ENCODE peak calls at places on chromosome 4, in six cellular contexts. Y, W, J, Q, S and O are unnamed samples.

GRCh38 chr4:41095192-41095872 is 119.0 kb downstream of the APBB2 start:
- DNase-seq in Y (no peak), W (no peak), J (no peak), Q (no peak), S (no peak), O (no peak)

GRCh38 chr4:51836531-51836930 is 6.4 kb upstream of the DCUN1D4 start:
- DNase-seq in Y (peak; percentile 13), W (no peak), J (no peak), Q (no peak), S (no peak), O (no peak)

GRCh38 chr4:75781328-75781727 is 57.0 kb downstream of the USO1 start:
- DNase-seq in Y (no peak), W (no peak), J (no peak), Q (no peak), S (peak; percentile 49), O (no peak)

GRCh38 chr4:36399762-36400353 is 118.4 kb downstream of the DTHD1 start:
- DNase-seq in Y (peak; percentile 53), W (peak; percentile 2), J (peak; percentile 15), Q (peak; percentile 47), S (no peak), O (peak; percentile 15)

GRCh38 chr4:1478766-1479355 is 72.6 kb upstream of the NKX1-1 start:
- DNase-seq in Y (no peak), W (no peak), J (no peak), Q (no peak), S (no peak), O (no peak)

GRCh38 chr4:126794363-126794762 is 838.4 kb upstream of the INTU start:
- DNase-seq in Y (no peak), W (peak; percentile 48), J (no peak), Q (no peak), S (peak; percentile 68), O (no peak)

GRCh38 chr4:1465173-1466033 is 59.2 kb upstream of the NKX1-1 start:
- DNase-seq in Y (no peak), W (no peak), J (no peak), Q (no peak), S (no peak), O (no peak)

GRCh38 chr4:167966161-167966560 is 126.2 kb upstream of the ANXA10 start:
- DNase-seq in Y (peak; percentile 56), W (no peak), J (no peak), Q (no peak), S (no peak), O (no peak)

GRCh38 chr4:150683775-150684350 is 101.9 kb downstream of the MAB21L2 start:
- DNase-seq in Y (no peak), W (no peak), J (peak; percentile 46), Q (no peak), S (no peak), O (no peak)

GRCh38 chr4:1518997-1519700 is 112.9 kb upstream of the NKX1-1 start:
- DNase-seq in Y (no peak), W (no peak), J (no peak), Q (no peak), S (no peak), O (no peak)

GRCh38 chr4:89757154-89757723 is 79.7 kb downstream of the SNCA start:
- DNase-seq in Y (no peak), W (no peak), J (no peak), Q (no peak), S (no peak), O (no peak)

GRCh38 chr4:90852232-90852631 is 725.0 kb downstream of the CCSER1 start:
- DNase-seq in Y (no peak), W (no peak), J (peak; percentile 48), Q (no peak), S (no peak), O (no peak)

GRCh38 chr4:47525154-47525819 is 40.2 kb downstream of the ATP10D start:
- DNase-seq in Y (peak; percentile 71), W (peak; percentile 95), J (no peak), Q (no peak), S (peak; percentile 97), O (no peak)

GRCh38 chr4:39732728-39733127 is 34.8 kb downstream of the UBE2K start:
- DNase-seq in Y (peak; percentile 56), W (peak; percentile 85), J (no peak), Q (no peak), S (peak; percentile 90), O (no peak)
- H4K20me1 ChIP-seq in Y (peaks cover 9% of the 10 kb centered on the region), W (peaks cover 2% of the 10 kb centered on the region), J (peaks cover 57% of the 10 kb centered on the region), Q (peaks cover 17% of the 10 kb centered on the region), S (peaks cover 73% of the 10 kb centered on the region), O (peaks cover 11% of the 10 kb centered on the region)

GRCh38 chr4:106238819-106239420 is 77.1 kb downstream of the TBCK start:
- DNase-seq in Y (peak; percentile 45), W (peak; percentile 39), J (peak; percentile 47), Q (peak; percentile 41), S (peak; percentile 34), O (peak; percentile 38)
- TF ChIP-seq CTCF in Y (peak; percentile 62), W (peak; percentile 67), J (peak; percentile 66), Q (peak; percentile 69), S (peak; percentile 51), O (peak; percentile 76)

GRCh38 chr4:152217896-152218295 is 318.0 kb downstream of the FBXW7 start:
- DNase-seq in Y (no peak), W (no peak), J (no peak), Q (no peak), S (no peak), O (no peak)
- H3K4me3 ChIP-seq in Y (no peak overlapping the region), W (no peak overlapping the region), J (no peak overlapping the region), Q (no peak overlapping the region), S (no peak overlapping the region), O (no peak overlapping the region)

GRCh38 chr4:173192375-173193162 is 24.0 kb downstream of the GALNT7 start:
- DNase-seq in Y (no peak), W (no peak), J (no peak), Q (no peak), S (no peak), O (no peak)

GRCh38 chr4:173195132-173195531 is 26.5 kb downstream of the GALNT7 start:
- DNase-seq in Y (no peak), W (no peak), J (no peak), Q (no peak), S (no peak), O (no peak)

GRCh38 chr4:173199553-173199952 is 30.9 kb downstream of the GALNT7 start:
- DNase-seq in Y (no peak), W (no peak), J (no peak), Q (no peak), S (no peak), O (no peak)

GRCh38 chr4:173194175-173194574 is 25.6 kb downstream of the GALNT7 start:
- DNase-seq in Y (no peak), W (no peak), J (no peak), Q (no peak), S (no peak), O (no peak)

GRCh38 chr4:173195708-173196107 is 27.1 kb downstream of the GALNT7 start:
- DNase-seq in Y (no peak), W (no peak), J (no peak), Q (no peak), S (no peak), O (no peak)
- H4K20me1 ChIP-seq in Y (no peaks in the 10 kb centered on the region), W (no peaks in the 10 kb centered on the region), J (peaks cover 10% of the 10 kb centered on the region), Q (no peaks in the 10 kb centered on the region), S (peaks cover 4% of the 10 kb centered on the region), O (peaks cover 29% of the 10 kb centered on the region)

DNA sequence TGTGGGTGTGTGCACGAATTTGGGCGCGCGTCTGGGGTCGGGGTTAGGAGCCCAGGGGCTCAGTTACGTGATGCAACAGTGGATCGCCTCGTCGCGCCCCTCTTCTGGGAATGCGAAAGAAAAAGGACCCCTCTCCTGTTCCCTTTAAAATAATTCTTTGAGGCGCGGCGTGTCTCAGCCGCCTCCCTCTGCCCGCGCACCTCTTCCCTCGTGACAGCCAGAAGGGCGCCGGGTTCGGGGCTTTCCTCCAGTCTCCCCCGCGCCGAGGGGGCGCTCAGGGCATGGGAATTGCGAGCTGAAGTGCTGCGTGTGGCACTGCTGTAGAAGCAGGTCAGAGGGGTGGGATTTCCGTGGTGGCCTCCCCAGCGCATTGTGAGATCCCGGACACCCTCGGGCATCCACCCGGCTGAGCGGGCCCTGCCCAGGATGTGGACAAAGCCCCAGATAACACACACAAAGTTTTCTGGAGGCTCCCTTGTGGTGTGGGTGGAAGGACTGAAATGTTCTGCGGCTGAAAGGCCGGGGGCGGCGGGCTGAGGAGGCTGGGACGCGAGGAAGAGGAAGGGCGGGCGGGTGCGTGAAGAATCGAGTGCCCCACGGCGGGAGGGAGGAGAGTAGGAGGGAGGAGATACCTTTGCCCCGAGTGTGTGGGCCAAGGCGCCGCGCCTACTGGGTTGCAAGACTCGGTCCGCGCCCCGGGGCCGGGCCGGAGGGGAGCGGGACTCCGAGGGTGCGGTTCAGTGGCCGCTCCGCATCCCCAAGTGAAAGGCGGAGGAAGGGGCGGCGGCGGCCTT is 697 bp downstream of the SEPTIN11 start:
- DNase-seq in Y (peak; percentile 16), W (peak; percentile 60), J (peak; percentile 70), Q (peak; percentile 44), S (no peak), O (peak; percentile 43)
- TF ChIP-seq CTCF in Y (no peak), W (no peak), J (peak; percentile 14), Q (no peak), S (no peak), O (peak; percentile 35)

GRCh38 chr4:139606600-139607301 is 50.7 kb upstream of the SETD7 start:
- DNase-seq in Y (peak; percentile 54), W (peak; percentile 44), J (no peak), Q (peak; percentile 45), S (peak; percentile 70), O (no peak)
- H3K4me3 ChIP-seq in Y (no peak overlapping the region), W (no peak overlapping the region), J (no peak overlapping the region), Q (peak overlapping the region; percentile 41), S (no peak overlapping the region), O (no peak overlapping the region)

GRCh38 chr4:2617955-2618354 is 81.5 kb downstream of the FAM193A start:
- DNase-seq in Y (no peak), W (no peak), J (no peak), Q (no peak), S (peak; percentile 45), O (no peak)
- H4K20me1 ChIP-seq in Y (no peaks in the 10 kb centered on the region), W (peaks cover 2% of the 10 kb centered on the region), J (peaks cover 32% of the 10 kb centered on the region), Q (peaks cover 4% of the 10 kb centered on the region), S (peaks cover 78% of the 10 kb centered on the region), O (no peaks in the 10 kb centered on the region)

GRCh38 chr4:106266201-106266600 is 49.8 kb downstream of the TBCK start:
- DNase-seq in Y (peak; percentile 55), W (peak; percentile 67), J (no peak), Q (peak; percentile 52), S (peak; percentile 68), O (peak; percentile 46)
- TF ChIP-seq CTCF in Y (peak; percentile 80), W (peak; percentile 69), J (peak; percentile 38), Q (peak; percentile 52), S (peak; percentile 69), O (peak; percentile 83)